ENCODE peak calls at places on chromosome 20, in four cellular contexts. A, J, T and U are unnamed samples.

GRCh38 chr20:37564388-37565133 is 36.9 kb upstream of the BLCAP start:
- DNase-seq in T (no peak), A (peak), J (peak), U (peak)

GRCh38 chr20:17499041-17499440 is 32.1 kb downstream of the BFSP1 start:
- DNase-seq in J (no peak), T (no peak), A (no peak), U (no peak)

GRCh38 chr20:55515831-55516230 is 489.5 kb downstream of the CBLN4 start:
- DNase-seq in A (no peak), J (no peak), T (no peak), U (no peak)

GRCh38 chr20:18006684-18007083 is 37.9 kb downstream of the MGME1 start:
- DNase-seq in A (no peak), J (no peak), T (no peak), U (no peak)

GRCh38 chr20:1381753-1382591 is 10.9 kb downstream of the FKBP1A start:
- DNase-seq in J (no peak), A (no peak), T (no peak), U (no peak)

GRCh38 chr20:32922466-32922865 is 63.7 kb downstream of the EFCAB8 start:
- DNase-seq in T (no peak), J (no peak), A (no peak), U (no peak)

GRCh38 chr20:6164421-6165341 is 41.9 kb upstream of the FERMT1 start:
- DNase-seq in T (peak), J (no peak), A (no peak), U (no peak)

GRCh38 chr20:25338112-25339023 is 52.3 kb downstream of the ABHD12 start:
- DNase-seq in T (no peak), A (peak), J (no peak), U (no peak)

GRCh38 chr20:50915424-50915823 is 15.8 kb downstream of the ADNP start:
- DNase-seq in A (no peak), J (peak), T (no peak), U (no peak)

GRCh38 chr20:51365670-51366069 is 176.8 kb downstream of the NFATC2 start:
- DNase-seq in J (no peak), T (no peak), A (no peak), U (no peak)

GRCh38 chr20:1418335-1418734 is 25.5 kb upstream of the FKBP1A start:
- DNase-seq in A (no peak), T (no peak), J (no peak), U (no peak)

GRCh38 chr20:2507875-2508630 is 662 bp downstream of the ZNF343 start:
- DNase-seq in J (peak), A (peak), T (no peak), U (peak)

GRCh38 chr20:51067792-51068191 is 44.9 kb upstream of the KCNG1 start:
- DNase-seq in J (no peak), T (no peak), A (no peak), U (no peak)

GRCh38 chr20:63967330-63968135 is 2.2 kb downstream of the ZNF512B start:
- DNase-seq in J (no peak), A (no peak), T (no peak), U (no peak)

GRCh38 chr20:33393609-33394008 is 7.7 kb downstream of the CDK5RAP1 start:
- DNase-seq in T (no peak), A (no peak), J (no peak), U (no peak)

GRCh38 chr20:38447931-38448675 is 13.0 kb upstream of the SNHG17 start:
- DNase-seq in J (no peak), A (peak), T (no peak), U (no peak)

GRCh38 chr20:56945901-56946300 is 316.8 kb downstream of the TFAP2C start:
- DNase-seq in T (no peak), A (no peak), J (no peak), U (no peak)

GRCh38 chr20:3407426-3408250 is at the start of gene DNAAF9:
- DNase-seq in A (peak), J (peak), T (peak), U (peak)

GRCh38 chr20:346640-347316 is at the start of gene NRSN2:
- DNase-seq in A (peak), T (no peak), J (peak), U (peak)

GRCh38 chr20:3106658-3107463 is 22.3 kb upstream of the AVP start:
- DNase-seq in T (no peak), J (no peak), A (peak), U (no peak)

GRCh38 chr20:35398660-35399144 is 13.1 kb downstream of the UQCC1 start:
- DNase-seq in A (peak), T (no peak), J (no peak), U (no peak)

GRCh38 chr20:38065764-38066375 is 32.3 kb downstream of the RPRD1B start:
- DNase-seq in J (no peak), T (no peak), A (peak), U (no peak)

GRCh38 chr20:21522479-21523397 is 8.9 kb upstream of the NKX2-2 start:
- DNase-seq in T (no peak), A (no peak), J (peak), U (no peak)

GRCh38 chr20:9119776-9120175 is 50.9 kb downstream of the PLCB4 start:
- DNase-seq in A (no peak), J (peak), T (no peak), U (no peak)
- TF ChIP-seq ELF1 in A (no peak), J (no peak), T (no peak), U (no peak)

DNA sequence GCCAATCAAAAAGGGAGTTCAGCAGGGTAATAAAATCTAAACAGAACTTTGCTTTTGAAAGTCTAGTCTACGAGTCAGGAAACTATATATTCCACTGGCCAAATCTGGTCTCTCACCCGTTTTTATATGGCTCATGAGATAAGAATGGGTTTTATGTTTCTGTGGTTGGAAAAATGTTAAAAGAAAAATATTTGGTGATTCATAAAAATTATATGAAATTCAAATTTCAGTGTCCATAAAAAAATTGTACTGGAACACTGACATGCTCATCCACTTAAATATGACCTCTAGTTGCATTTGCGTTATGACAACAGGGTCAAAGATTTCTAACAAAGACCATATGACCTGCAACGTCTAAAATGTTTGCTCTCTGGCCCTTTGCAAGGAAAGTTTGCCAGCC is 22.3 kb upstream of the LAMP5 start:
- DNase-seq in T (no peak), A (no peak), J (no peak), U (no peak)
- TF ChIP-seq ELF1 in T (no peak), A (no peak), J (no peak), U (no peak)

GRCh38 chr20:44594730-44595129 is 12.4 kb downstream of the PKIG start:
- DNase-seq in J (no peak), A (no peak), T (no peak), U (peak)

GRCh38 chr20:44596010-44596409 is 13.6 kb downstream of the PKIG start:
- DNase-seq in J (no peak), T (no peak), A (no peak), U (no peak)

GRCh38 chr20:44590980-44591778 is 8.8 kb downstream of the PKIG start:
- DNase-seq in J (no peak), A (no peak), T (no peak), U (no peak)

GRCh38 chr20:44592366-44592765 is 10.0 kb downstream of the PKIG start:
- DNase-seq in J (no peak), T (no peak), A (no peak), U (no peak)

GRCh38 chr20:44593721-44594120 is 11.3 kb downstream of the PKIG start:
- DNase-seq in T (no peak), J (no peak), A (no peak), U (no peak)
- TF ChIP-seq ELF1 in T (no peak), J (no peak), A (no peak), U (no peak)

DNA sequence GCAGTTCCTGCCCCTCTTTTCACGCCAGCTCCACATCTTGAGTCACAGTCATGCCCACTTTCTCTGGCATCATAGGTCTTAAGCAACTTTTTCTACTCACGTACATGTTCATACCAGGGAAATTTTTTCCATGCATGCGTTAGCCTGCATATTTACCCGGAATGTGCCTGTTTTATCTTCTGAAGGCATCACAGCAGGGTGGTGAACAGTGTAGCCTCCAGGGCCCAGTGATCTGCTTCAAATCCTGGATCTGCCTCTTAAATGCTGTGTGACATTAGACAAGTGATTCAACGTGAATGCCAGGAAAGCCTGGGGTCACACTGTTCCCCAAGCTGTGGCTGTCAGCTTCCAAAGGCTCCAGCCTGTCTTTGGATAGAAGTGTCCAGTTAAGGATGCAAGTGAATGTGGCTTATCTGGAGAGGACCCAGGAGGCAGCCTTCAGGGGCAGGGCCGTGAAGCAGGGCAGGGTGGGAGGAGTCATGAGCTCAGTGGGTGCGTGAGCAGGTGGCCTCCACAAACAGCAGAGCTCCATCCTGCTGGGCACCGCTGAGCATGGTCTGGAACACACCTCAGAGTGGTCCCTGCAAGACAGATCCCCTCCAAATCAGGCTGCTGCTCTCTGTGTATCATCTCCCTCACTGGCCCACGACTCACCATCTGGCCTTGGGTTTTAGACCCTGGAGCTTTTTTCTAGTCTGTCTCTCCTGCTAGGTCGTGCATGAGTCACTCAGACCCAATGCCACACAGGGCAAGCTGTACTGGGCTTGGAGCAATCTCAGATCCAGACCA is 30.4 kb upstream of the CD93 start:
- DNase-seq in A (peak), J (no peak), T (no peak), U (no peak)
- TF ChIP-seq ELF1 in A (no peak), J (no peak), T (no peak), U (no peak)

GRCh38 chr20:52974155-52974554 is 2.0 kb downstream of the TSHZ2 start:
- DNase-seq in A (no peak), J (peak), T (no peak), U (no peak)
- TF ChIP-seq ELF1 in A (no peak), J (no peak), T (no peak), U (no peak)

GRCh38 chr20:46835418-46835817 is 59.2 kb upstream of the EYA2 start:
- DNase-seq in A (peak), T (no peak), J (no peak), U (no peak)
- TF ChIP-seq ELF1 in A (no peak), T (no peak), J (no peak), U (no peak)

DNA sequence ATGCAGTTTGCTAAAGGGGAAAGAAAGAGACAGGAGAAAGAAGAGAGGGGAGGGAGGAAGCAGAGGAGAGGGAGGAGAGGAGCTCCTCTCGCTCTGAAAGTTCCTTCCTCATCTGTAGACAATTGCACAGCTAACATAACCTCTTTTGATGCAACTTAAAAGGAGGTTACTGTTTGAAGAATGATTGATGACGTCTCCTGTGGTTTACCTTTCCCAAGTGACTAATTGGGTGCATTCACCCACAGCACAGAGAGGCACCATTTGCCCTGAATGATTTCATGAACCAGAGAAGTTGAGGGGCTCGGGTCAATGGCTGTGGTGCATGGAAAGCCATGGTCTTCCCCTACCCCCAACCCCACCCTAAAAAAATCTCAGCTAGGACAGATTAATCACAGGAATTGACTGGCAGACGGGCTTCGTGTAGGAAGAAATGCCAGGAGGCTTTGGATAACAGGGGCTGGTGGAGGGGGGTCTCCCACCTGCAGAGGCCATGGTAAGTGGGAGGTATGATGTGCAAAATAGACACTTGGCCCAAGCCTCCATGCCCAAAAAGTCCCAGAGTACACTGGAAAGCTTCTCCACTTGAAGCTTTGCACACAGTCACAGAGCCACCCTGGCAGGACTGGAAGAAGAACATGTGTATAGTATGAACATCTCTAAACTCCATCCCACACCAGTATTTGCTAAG is 213.7 kb downstream of the ANKRD60 start:
- DNase-seq in A (no peak), J (no peak), T (peak), U (no peak)
- TF ChIP-seq ELF1 in A (no peak), J (no peak), T (no peak), U (no peak)

DNA sequence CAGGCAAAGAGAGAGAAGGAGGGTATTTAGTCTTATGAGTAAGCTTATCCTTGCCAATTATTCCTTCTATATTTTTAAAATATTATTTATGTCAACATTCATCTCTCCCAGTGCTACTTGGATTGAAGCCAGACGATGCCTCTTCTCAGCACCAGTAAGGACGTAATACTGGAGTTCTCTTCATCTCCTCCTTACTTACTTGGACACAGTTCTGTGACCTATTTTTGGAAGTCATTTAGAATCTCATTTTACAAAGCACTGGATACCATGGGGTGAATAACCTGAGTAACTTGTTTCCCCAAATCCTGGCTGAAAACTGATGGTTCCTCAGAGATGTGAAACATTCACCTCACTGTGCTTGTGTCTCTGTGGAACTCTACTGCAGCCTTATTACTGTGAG is 137.4 kb upstream of the LAMP5 start:
- DNase-seq in A (no peak), T (no peak), J (no peak), U (no peak)
- TF ChIP-seq ELF1 in A (no peak), T (no peak), J (no peak), U (no peak)

GRCh38 chr20:7692478-7692877 is 247.8 kb downstream of the HAO1 start:
- DNase-seq in J (no peak), A (no peak), T (no peak), U (no peak)

GRCh38 chr20:7696311-7696710 is 243.9 kb downstream of the HAO1 start:
- DNase-seq in J (no peak), T (no peak), A (no peak), U (no peak)

GRCh38 chr20:7694940-7695567 is 245.2 kb downstream of the HAO1 start:
- DNase-seq in J (no peak), T (no peak), A (no peak), U (no peak)

GRCh38 chr20:7693761-7694160 is 246.5 kb downstream of the HAO1 start:
- DNase-seq in T (no peak), J (no peak), A (no peak), U (no peak)

GRCh38 chr20:7695622-7696021 is 244.6 kb downstream of the HAO1 start:
- DNase-seq in T (no peak), A (no peak), J (no peak), U (no peak)
- TF ChIP-seq ELF1 in T (no peak), A (no peak), J (no peak), U (no peak)